ENCODE peak calls at places on chromosomes 6 and 20, in nine cellular contexts. One of them, this sample, is unnamed.

GRCh38 chr6:146545608-146546007 is 2.0 kb downstream of the RAB32 start:
- DNase-seq in esophagus squamous epithelium: no peak
- DNase-seq in HCT116: no peak
- DNase-seq in body of pancreas: no peak
- DNase-seq in heart left ventricle: no peak
- DNase-seq in HepG2: no peak
- DNase-seq in breast epithelium: no peak
- DNase-seq in IMR-90: peak; percentile 84
- DNase-seq in adrenal gland: no peak
- DNase-seq in this sample: no peak

GRCh38 chr6:81696505-81696904 is 56.0 kb downstream of the TENT5A start:
- DNase-seq in esophagus squamous epithelium: no peak
- DNase-seq in HCT116: no peak
- DNase-seq in body of pancreas: peak; percentile 12
- DNase-seq in heart left ventricle: no peak
- DNase-seq in HepG2: peak; percentile 25
- DNase-seq in breast epithelium: no peak
- DNase-seq in IMR-90: peak; percentile 33
- DNase-seq in adrenal gland: no peak
- DNase-seq in this sample: no peak

GRCh38 chr20:52746190-52746589 is 226.0 kb upstream of the TSHZ2 start:
- DNase-seq in esophagus squamous epithelium: no peak
- DNase-seq in HCT116: no peak
- DNase-seq in body of pancreas: no peak
- DNase-seq in heart left ventricle: no peak
- DNase-seq in HepG2: no peak
- DNase-seq in breast epithelium: no peak
- DNase-seq in IMR-90: no peak
- DNase-seq in adrenal gland: no peak
- DNase-seq in this sample: no peak

GRCh38 chr6:17851001-17851719 is 136.3 kb downstream of the KIF13A start:
- DNase-seq in esophagus squamous epithelium: no peak
- DNase-seq in HCT116: no peak
- DNase-seq in body of pancreas: no peak
- DNase-seq in heart left ventricle: no peak
- DNase-seq in HepG2: no peak
- DNase-seq in breast epithelium: no peak
- DNase-seq in IMR-90: peak; percentile 55
- DNase-seq in adrenal gland: no peak
- DNase-seq in this sample: no peak

GRCh38 chr6:84466521-84466920 is 239.1 kb upstream of the CEP162 start:
- DNase-seq in esophagus squamous epithelium: no peak
- DNase-seq in HCT116: peak; percentile 16
- DNase-seq in body of pancreas: no peak
- DNase-seq in heart left ventricle: no peak
- DNase-seq in HepG2: no peak
- DNase-seq in breast epithelium: no peak
- DNase-seq in IMR-90: peak; percentile 7
- DNase-seq in adrenal gland: no peak
- DNase-seq in this sample: no peak

GRCh38 chr6:97401533-97401932 is 118.5 kb upstream of the MMS22L start:
- DNase-seq in esophagus squamous epithelium: no peak
- DNase-seq in HCT116: no peak
- DNase-seq in body of pancreas: no peak
- DNase-seq in heart left ventricle: no peak
- DNase-seq in HepG2: no peak
- DNase-seq in breast epithelium: no peak
- DNase-seq in IMR-90: peak; percentile 8
- DNase-seq in adrenal gland: no peak
- DNase-seq in this sample: no peak

GRCh38 chr6:68196645-68197044 is 438.4 kb upstream of the ADGRB3 start:
- DNase-seq in esophagus squamous epithelium: no peak
- DNase-seq in HCT116: no peak
- DNase-seq in body of pancreas: no peak
- DNase-seq in heart left ventricle: no peak
- DNase-seq in HepG2: peak; percentile 10
- DNase-seq in breast epithelium: no peak
- DNase-seq in IMR-90: no peak
- DNase-seq in adrenal gland: no peak
- DNase-seq in this sample: no peak

GRCh38 chr6:20900396-20901160 is 366.3 kb downstream of the CDKAL1 start:
- DNase-seq in esophagus squamous epithelium: no peak
- DNase-seq in HCT116: no peak
- DNase-seq in body of pancreas: no peak
- DNase-seq in heart left ventricle: no peak
- DNase-seq in HepG2: no peak
- DNase-seq in breast epithelium: no peak
- DNase-seq in IMR-90: no peak
- DNase-seq in adrenal gland: no peak
- DNase-seq in this sample: no peak

GRCh38 chr6:165834613-165835259 is 171.7 kb upstream of the PDE10A start:
- DNase-seq in esophagus squamous epithelium: no peak
- DNase-seq in HCT116: no peak
- DNase-seq in body of pancreas: peak; percentile 97
- DNase-seq in heart left ventricle: peak; percentile 59
- DNase-seq in HepG2: no peak
- DNase-seq in breast epithelium: peak; percentile 98
- DNase-seq in IMR-90: peak; percentile 17
- DNase-seq in adrenal gland: peak; percentile 56
- DNase-seq in this sample: peak; percentile 73

GRCh38 chr6:138109042-138109997 is 2.1 kb upstream of the PERP start:
- DNase-seq in esophagus squamous epithelium: no peak
- DNase-seq in HCT116: peak; percentile 78
- DNase-seq in body of pancreas: peak; percentile 75
- DNase-seq in heart left ventricle: peak; percentile 50
- DNase-seq in HepG2: peak; percentile 64
- DNase-seq in breast epithelium: peak; percentile 58
- DNase-seq in IMR-90: peak; percentile 70
- DNase-seq in adrenal gland: peak; percentile 81
- DNase-seq in this sample: peak; percentile 61
- H3K36me3 ChIP-seq in esophagus squamous epithelium: no peaks in the 10 kb centered on the region
- H3K36me3 ChIP-seq in HCT116: no peaks in the 10 kb centered on the region
- H3K36me3 ChIP-seq in body of pancreas: no peaks in the 10 kb centered on the region
- H3K36me3 ChIP-seq in heart left ventricle: no peaks in the 10 kb centered on the region
- H3K36me3 ChIP-seq in HepG2: no peaks in the 10 kb centered on the region
- H3K36me3 ChIP-seq in breast epithelium: no peaks in the 10 kb centered on the region
- H3K36me3 ChIP-seq in IMR-90: no peaks in the 10 kb centered on the region
- H3K36me3 ChIP-seq in adrenal gland: no peaks in the 10 kb centered on the region
- H3K36me3 ChIP-seq in this sample: no peaks in the 10 kb centered on the region

DNA sequence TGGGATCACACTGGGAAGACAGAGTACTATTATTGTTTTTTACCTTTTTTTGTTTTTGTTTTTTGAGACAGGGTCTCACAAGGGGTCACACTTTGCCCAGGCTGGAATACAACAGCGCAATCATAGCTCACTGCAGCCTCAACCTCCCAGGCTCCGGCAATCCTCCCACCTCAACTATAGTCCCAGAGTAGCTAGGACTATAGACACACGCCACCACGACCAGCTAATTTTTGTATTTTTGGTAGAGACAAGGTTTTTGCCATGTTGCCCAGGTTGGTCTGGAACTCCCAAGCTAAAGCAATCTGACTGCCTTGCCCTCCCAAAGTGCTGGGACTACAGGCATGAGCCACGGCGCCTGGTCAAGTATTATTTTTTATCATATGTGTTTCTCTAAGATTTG is 81.0 kb downstream of the ZMYND8 start:
- DNase-seq in esophagus squamous epithelium: no peak
- DNase-seq in HCT116: no peak
- DNase-seq in body of pancreas: no peak
- DNase-seq in heart left ventricle: no peak
- DNase-seq in HepG2: no peak
- DNase-seq in breast epithelium: no peak
- DNase-seq in IMR-90: no peak
- DNase-seq in adrenal gland: no peak
- DNase-seq in this sample: no peak
- H3K4me1 ChIP-seq in esophagus squamous epithelium: peaks cover 52% of the 10 kb centered on the region
- H3K4me1 ChIP-seq in HCT116: peaks cover 68% of the 10 kb centered on the region
- H3K4me1 ChIP-seq in body of pancreas: peaks cover 18% of the 10 kb centered on the region
- H3K4me1 ChIP-seq in heart left ventricle: peaks cover 19% of the 10 kb centered on the region
- H3K4me1 ChIP-seq in HepG2: peaks cover 23% of the 10 kb centered on the region
- H3K4me1 ChIP-seq in breast epithelium: peaks cover 13% of the 10 kb centered on the region
- H3K4me1 ChIP-seq in IMR-90: peaks cover 26% of the 10 kb centered on the region
- H3K4me1 ChIP-seq in adrenal gland: peaks cover 67% of the 10 kb centered on the region
- H3K4me1 ChIP-seq in this sample: peaks cover 10% of the 10 kb centered on the region

GRCh38 chr6:7108964-7109836 is 1.4 kb downstream of the RREB1 start:
- DNase-seq in esophagus squamous epithelium: no peak
- DNase-seq in HCT116: no peak
- DNase-seq in body of pancreas: peak; percentile 56
- DNase-seq in heart left ventricle: peak; percentile 58
- DNase-seq in HepG2: peak; percentile 81
- DNase-seq in breast epithelium: peak; percentile 65
- DNase-seq in IMR-90: peak; percentile 82
- DNase-seq in adrenal gland: peak; percentile 84
- DNase-seq in this sample: peak; percentile 78
- TF ChIP-seq POLR2A in esophagus squamous epithelium: no peak
- TF ChIP-seq POLR2A in HCT116: no peak
- TF ChIP-seq POLR2A in body of pancreas: peak; percentile 22
- TF ChIP-seq POLR2A in heart left ventricle: no peak
- TF ChIP-seq POLR2A in HepG2: no peak
- TF ChIP-seq POLR2A in breast epithelium: no peak
- TF ChIP-seq POLR2A in IMR-90: no peak
- TF ChIP-seq POLR2A in adrenal gland: peak; percentile 74
- TF ChIP-seq POLR2A in this sample: peak; percentile 19

DNA sequence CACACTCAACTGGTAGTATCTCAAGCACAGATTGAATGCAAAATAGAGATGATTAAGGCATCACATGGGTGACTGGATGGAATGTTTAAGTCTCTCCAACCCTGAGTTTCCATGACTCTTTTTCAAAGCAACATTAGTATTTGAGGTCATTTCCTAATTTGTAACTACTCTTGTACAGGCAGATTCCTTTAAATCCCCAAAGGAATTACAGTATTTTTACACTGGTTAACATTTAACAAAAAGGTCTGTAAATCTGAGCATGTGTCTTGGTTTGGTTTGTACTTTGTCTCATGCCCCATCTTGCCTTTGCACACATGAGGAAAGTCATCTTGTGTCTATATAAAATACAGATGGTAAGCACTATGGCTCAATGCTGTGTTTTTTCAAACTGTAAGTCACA is 15.1 kb downstream of the RMND1 start:
- DNase-seq in esophagus squamous epithelium: no peak
- DNase-seq in HCT116: no peak
- DNase-seq in body of pancreas: no peak
- DNase-seq in heart left ventricle: no peak
- DNase-seq in HepG2: peak; percentile 61
- DNase-seq in breast epithelium: no peak
- DNase-seq in IMR-90: peak; percentile 48
- DNase-seq in adrenal gland: no peak
- DNase-seq in this sample: no peak
- H3K36me3 ChIP-seq in esophagus squamous epithelium: no peaks in the 10 kb centered on the region
- H3K36me3 ChIP-seq in HCT116: peaks cover 2% of the 10 kb centered on the region
- H3K36me3 ChIP-seq in body of pancreas: no peaks in the 10 kb centered on the region
- H3K36me3 ChIP-seq in heart left ventricle: no peaks in the 10 kb centered on the region
- H3K36me3 ChIP-seq in HepG2: peaks cover 7% of the 10 kb centered on the region
- H3K36me3 ChIP-seq in breast epithelium: no peaks in the 10 kb centered on the region
- H3K36me3 ChIP-seq in IMR-90: peaks cover 7% of the 10 kb centered on the region
- H3K36me3 ChIP-seq in adrenal gland: peaks cover 9% of the 10 kb centered on the region
- H3K36me3 ChIP-seq in this sample: no peaks in the 10 kb centered on the region

GRCh38 chr20:47258745-47259695 is 97.5 kb downstream of the ZMYND8 start:
- DNase-seq in esophagus squamous epithelium: no peak
- DNase-seq in HCT116: no peak
- DNase-seq in body of pancreas: no peak
- DNase-seq in heart left ventricle: peak; percentile 75
- DNase-seq in HepG2: no peak
- DNase-seq in breast epithelium: no peak
- DNase-seq in IMR-90: peak; percentile 63
- DNase-seq in adrenal gland: peak; percentile 35
- DNase-seq in this sample: no peak

GRCh38 chr20:47263502-47264084 is 92.9 kb downstream of the ZMYND8 start:
- DNase-seq in esophagus squamous epithelium: no peak
- DNase-seq in HCT116: no peak
- DNase-seq in body of pancreas: no peak
- DNase-seq in heart left ventricle: no peak
- DNase-seq in HepG2: no peak
- DNase-seq in breast epithelium: no peak
- DNase-seq in IMR-90: no peak
- DNase-seq in adrenal gland: peak; percentile 34
- DNase-seq in this sample: no peak

GRCh38 chr20:47263080-47263479 is 93.4 kb downstream of the ZMYND8 start:
- DNase-seq in esophagus squamous epithelium: no peak
- DNase-seq in HCT116: no peak
- DNase-seq in body of pancreas: no peak
- DNase-seq in heart left ventricle: no peak
- DNase-seq in HepG2: no peak
- DNase-seq in breast epithelium: no peak
- DNase-seq in IMR-90: no peak
- DNase-seq in adrenal gland: no peak
- DNase-seq in this sample: no peak

GRCh38 chr20:47262365-47263013 is 94.0 kb downstream of the ZMYND8 start:
- DNase-seq in esophagus squamous epithelium: no peak
- DNase-seq in HCT116: no peak
- DNase-seq in body of pancreas: no peak
- DNase-seq in heart left ventricle: no peak
- DNase-seq in HepG2: no peak
- DNase-seq in breast epithelium: no peak
- DNase-seq in IMR-90: no peak
- DNase-seq in adrenal gland: no peak
- DNase-seq in this sample: no peak

GRCh38 chr20:47262008-47262364 is 94.5 kb downstream of the ZMYND8 start:
- DNase-seq in esophagus squamous epithelium: no peak
- DNase-seq in HCT116: no peak
- DNase-seq in body of pancreas: no peak
- DNase-seq in heart left ventricle: no peak
- DNase-seq in HepG2: no peak
- DNase-seq in breast epithelium: no peak
- DNase-seq in IMR-90: no peak
- DNase-seq in adrenal gland: no peak
- DNase-seq in this sample: no peak
- H3K4me1 ChIP-seq in esophagus squamous epithelium: peaks cover 4% of the 10 kb centered on the region
- H3K4me1 ChIP-seq in HCT116: peaks cover 12% of the 10 kb centered on the region
- H3K4me1 ChIP-seq in body of pancreas: no peaks in the 10 kb centered on the region
- H3K4me1 ChIP-seq in heart left ventricle: peaks cover 21% of the 10 kb centered on the region
- H3K4me1 ChIP-seq in HepG2: peaks cover 29% of the 10 kb centered on the region
- H3K4me1 ChIP-seq in breast epithelium: no peaks in the 10 kb centered on the region
- H3K4me1 ChIP-seq in IMR-90: peaks cover 4% of the 10 kb centered on the region
- H3K4me1 ChIP-seq in adrenal gland: peaks cover 48% of the 10 kb centered on the region
- H3K4me1 ChIP-seq in this sample: no peaks in the 10 kb centered on the region

GRCh38 chr6:36339156-36339555 is 2.5 kb upstream of the BNIP5 start:
- DNase-seq in esophagus squamous epithelium: no peak
- DNase-seq in HCT116: no peak
- DNase-seq in body of pancreas: no peak
- DNase-seq in heart left ventricle: no peak
- DNase-seq in HepG2: no peak
- DNase-seq in breast epithelium: no peak
- DNase-seq in IMR-90: no peak
- DNase-seq in adrenal gland: no peak
- DNase-seq in this sample: no peak
- TF ChIP-seq POLR2A in esophagus squamous epithelium: no peak
- TF ChIP-seq POLR2A in HCT116: no peak
- TF ChIP-seq POLR2A in body of pancreas: no peak
- TF ChIP-seq POLR2A in heart left ventricle: no peak
- TF ChIP-seq POLR2A in HepG2: no peak
- TF ChIP-seq POLR2A in breast epithelium: no peak
- TF ChIP-seq POLR2A in IMR-90: no peak
- TF ChIP-seq POLR2A in adrenal gland: no peak
- TF ChIP-seq POLR2A in this sample: no peak

DNA sequence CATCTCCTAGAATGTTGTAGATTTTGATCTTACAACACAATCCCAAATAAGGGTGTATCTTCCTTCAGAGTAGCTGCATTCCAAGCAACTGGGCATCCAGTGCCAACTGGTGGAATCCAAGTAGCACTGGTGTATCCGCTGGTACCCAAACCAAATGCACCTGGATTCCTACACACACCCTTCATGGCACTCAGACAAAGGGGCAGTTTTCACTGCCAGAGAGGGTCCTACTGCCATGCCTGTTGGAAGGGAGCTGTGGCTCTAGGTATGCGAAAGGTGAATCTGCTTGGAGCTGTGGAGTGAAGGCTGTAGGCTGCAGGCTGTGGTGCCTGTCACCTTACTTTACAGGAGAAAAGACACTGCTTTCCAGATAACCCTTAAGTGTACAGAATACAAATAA is 17.0 kb upstream of the CLDN20 start:
- DNase-seq in esophagus squamous epithelium: no peak
- DNase-seq in HCT116: no peak
- DNase-seq in body of pancreas: no peak
- DNase-seq in heart left ventricle: no peak
- DNase-seq in HepG2: no peak
- DNase-seq in breast epithelium: no peak
- DNase-seq in IMR-90: no peak
- DNase-seq in adrenal gland: no peak
- DNase-seq in this sample: no peak
- H3K36me3 ChIP-seq in esophagus squamous epithelium: no peaks in the 10 kb centered on the region
- H3K36me3 ChIP-seq in HCT116: no peaks in the 10 kb centered on the region
- H3K36me3 ChIP-seq in body of pancreas: no peaks in the 10 kb centered on the region
- H3K36me3 ChIP-seq in heart left ventricle: no peaks in the 10 kb centered on the region
- H3K36me3 ChIP-seq in HepG2: peaks cover 4% of the 10 kb centered on the region
- H3K36me3 ChIP-seq in breast epithelium: no peaks in the 10 kb centered on the region
- H3K36me3 ChIP-seq in IMR-90: peaks cover 3% of the 10 kb centered on the region
- H3K36me3 ChIP-seq in adrenal gland: no peaks in the 10 kb centered on the region
- H3K36me3 ChIP-seq in this sample: no peaks in the 10 kb centered on the region

This sample was measured in uterus.